ENCODE peak calls at places on chromosomes 12 and 14, in six cellular contexts. B is IMR-90, X is A673, Q is PC-3, I is heart left ventricle, N is neuronal stem cell. Y is an unnamed sample.

GRCh38 chr12:63862187-63863107 is 17.9 kb downstream of the SRGAP1 start:
- DNase-seq in X (peak; percentile 66), N (no peak), B (no peak), I (no peak), Q (peak; percentile 96), Y (no peak)

GRCh38 chr12:15928870-15929571 is 17.9 kb downstream of the DERA start:
- DNase-seq in X (peak; percentile 62), N (no peak), B (no peak), I (peak; percentile 55), Q (no peak), Y (no peak)

GRCh38 chr14:70833884-70834283 is 24.6 kb upstream of the MAP3K9 start:
- DNase-seq in N (no peak), I (no peak), Q (no peak), B (no peak), X (no peak), Y (no peak)

GRCh38 chr12:99383258-99383657 is 264.3 kb upstream of the GARIN6 start:
- DNase-seq in B (no peak), X (no peak), I (no peak), N (no peak), Q (no peak), Y (no peak)

GRCh38 chr14:67650694-67651093 is 23.7 kb downstream of the VTI1B start:
- DNase-seq in X (no peak), B (peak; percentile 65), I (no peak), Q (no peak), N (no peak), Y (no peak)

GRCh38 chr12:125185740-125186470 is 120.7 kb downstream of the AACS start:
- DNase-seq in B (peak; percentile 44), N (peak; percentile 88), X (peak; percentile 92), Q (peak; percentile 80), I (peak; percentile 87), Y (no peak)

GRCh38 chr12:124509676-124510300 is 57.6 kb downstream of the NCOR2 start:
- DNase-seq in N (no peak), Q (no peak), I (peak; percentile 74), X (no peak), B (peak; percentile 70), Y (no peak)

GRCh38 chr14:71467419-71467818 is 464.8 kb upstream of the RGS6 start:
- DNase-seq in B (no peak), I (no peak), Q (no peak), X (peak; percentile 35), N (no peak), Y (no peak)

GRCh38 chr12:14938301-14938700 is at the start of gene ERP27:
- DNase-seq in Q (no peak), I (no peak), X (no peak), N (no peak), B (no peak), Y (no peak)

GRCh38 chr12:32024884-32025599 is 65.8 kb downstream of the RESF1 start:
- DNase-seq in I (no peak), B (no peak), N (no peak), X (no peak), Q (no peak), Y (no peak)

GRCh38 chr12:108772247-108772646 is 40.9 kb upstream of the CORO1C start:
- DNase-seq in N (no peak), Q (no peak), I (no peak), X (no peak), B (no peak), Y (no peak)

GRCh38 chr14:100307215-100308111 is 1.2 kb upstream of the SLC25A29 start:
- DNase-seq in X (no peak), Q (no peak), I (no peak), N (no peak), B (peak; percentile 17), Y (no peak)

GRCh38 chr12:1662761-1663439 is 28.0 kb upstream of the ADIPOR2 start:
- DNase-seq in N (peak; percentile 67), X (no peak), Q (no peak), B (no peak), I (peak; percentile 65), Y (peak; percentile 92)

GRCh38 chr14:41154143-41154807 is 452.4 kb upstream of the LRFN5 start:
- DNase-seq in X (no peak), N (no peak), B (no peak), I (peak; percentile 44), Q (no peak), Y (no peak)

GRCh38 chr14:64641760-64642159 is 62.5 kb upstream of the PLEKHG3 start:
- DNase-seq in N (no peak), Q (no peak), B (no peak), X (no peak), I (no peak), Y (no peak)

GRCh38 chr12:2876431-2877046 is 435 bp downstream of the FOXM1 start:
- DNase-seq in N (no peak), I (no peak), Q (peak; percentile 20), X (peak; percentile 34), B (no peak), Y (no peak)

GRCh38 chr12:104219361-104219892 is 3.8 kb downstream of the TXNRD1 start:
- DNase-seq in B (peak; percentile 98), X (peak; percentile 82), N (no peak), I (no peak), Q (peak; percentile 97), Y (no peak)

GRCh38 chr12:122087431-122088180 is 9.1 kb downstream of the MLXIP start:
- DNase-seq in N (no peak), B (no peak), X (no peak), I (no peak), Q (no peak), Y (no peak)

GRCh38 chr12:32698285-32698684 is 19.2 kb downstream of the DNM1L start:
- DNase-seq in Q (no peak), X (peak; percentile 24), B (no peak), N (no peak), I (no peak), Y (no peak)

GRCh38 chr14:69612014-69612758 is 790 bp downstream of the SUSD6 start:
- DNase-seq in N (peak; percentile 30), Q (peak; percentile 37), X (peak; percentile 55), I (peak; percentile 73), B (peak; percentile 23), Y (no peak)

GRCh38 chr14:69612759-69613145 is 1.4 kb downstream of the SUSD6 start:
- DNase-seq in Q (peak; percentile 49), X (peak; percentile 19), I (no peak), N (no peak), B (no peak), Y (no peak)

GRCh38 chr14:69610859-69611263 is 535 bp upstream of the SUSD6 start:
- DNase-seq in X (no peak), B (no peak), Q (peak; percentile 23), I (no peak), N (no peak), Y (no peak)

GRCh38 chr14:69611264-69612013 is at the start of gene SUSD6:
- DNase-seq in I (peak; percentile 95), B (peak; percentile 85), N (peak; percentile 81), Q (peak; percentile 91), X (peak; percentile 94), Y (no peak)

DNA sequence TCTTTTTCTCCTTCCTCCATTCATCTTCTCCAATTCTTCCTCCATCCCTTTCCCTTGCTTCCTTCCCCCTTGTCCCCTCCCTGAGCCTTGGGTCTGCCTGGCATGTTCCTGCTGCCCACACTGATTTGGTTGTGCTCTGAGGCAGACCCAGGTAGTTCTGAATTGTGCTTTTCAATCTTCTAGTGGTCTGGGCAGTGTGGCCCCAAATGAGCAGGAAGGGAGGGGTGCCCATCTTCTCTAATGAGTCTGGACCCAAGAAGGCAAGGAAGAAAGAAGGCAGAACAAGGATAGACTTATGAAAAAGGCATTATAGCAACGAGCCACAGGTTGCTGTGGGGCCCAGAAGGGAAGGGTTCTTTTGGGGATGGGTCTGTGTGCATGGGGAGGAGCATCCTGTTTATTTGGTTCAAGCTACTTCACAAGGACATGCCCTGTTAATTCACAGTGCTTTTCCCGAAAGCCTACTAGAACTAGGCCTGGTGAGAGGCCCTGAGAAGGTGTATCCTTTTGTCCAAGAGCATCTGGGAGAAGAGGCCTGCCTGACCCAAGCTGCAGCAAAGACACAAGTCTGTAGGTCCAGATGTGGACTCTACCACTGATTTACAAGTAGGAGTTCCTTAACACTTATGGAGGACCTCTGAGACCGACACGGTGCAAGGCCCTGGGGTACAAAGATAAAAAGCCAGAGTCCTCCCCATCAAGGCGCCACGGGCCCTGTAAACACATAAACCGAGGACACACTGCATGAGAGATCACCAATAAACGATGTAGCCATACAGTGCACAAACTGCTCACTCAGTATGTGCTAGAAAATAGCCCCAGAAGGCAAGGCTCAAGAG is 1.2 kb upstream of the SUSD6 start:
- DNase-seq in I (no peak), B (no peak), N (no peak), X (no peak), Q (no peak), Y (no peak)
- H3K4me1 ChIP-seq in I (no peaks in the 10 kb centered on the region), B (peaks cover 20% of the 10 kb centered on the region), N (peaks cover 40% of the 10 kb centered on the region), X (peaks cover 12% of the 10 kb centered on the region), Q (peaks cover 21% of the 10 kb centered on the region), Y (peaks cover 2% of the 10 kb centered on the region)

GRCh38 chr14:35158951-35159653 is 36.8 kb downstream of the PRORP start:
- DNase-seq in X (peak; percentile 45), Q (no peak), N (peak; percentile 33), I (no peak), B (peak; percentile 31), Y (no peak)
- H3K27ac ChIP-seq in X (peak overlapping the region; percentile 57), Q (peak overlapping the region; percentile 95), N (peak overlapping the region; percentile 44), I (peak overlapping the region; percentile 46), B (no peak overlapping the region), Y (no peak overlapping the region)

GRCh38 chr14:62077676-62078261 is 315.5 kb downstream of the SNAPC1 start:
- DNase-seq in B (no peak), X (no peak), N (no peak), I (no peak), Q (no peak), Y (no peak)
- H3K4me1 ChIP-seq in B (no peaks in the 10 kb centered on the region), X (peaks cover 17% of the 10 kb centered on the region), N (no peaks in the 10 kb centered on the region), I (no peaks in the 10 kb centered on the region), Q (no peaks in the 10 kb centered on the region), Y (no peaks in the 10 kb centered on the region)

GRCh38 chr12:54384591-54385041 is at the start of gene ZNF385A:
- DNase-seq in X (no peak), I (peak; percentile 76), N (no peak), Q (no peak), B (no peak), Y (no peak)
- H3K27ac ChIP-seq in X (peak within 1 kb of the TSS; percentile 8), I (peak within 1 kb of the TSS; percentile 91), N (peak within 1 kb of the TSS; percentile 16), Q (no peak within 1 kb of the TSS), B (no peak within 1 kb of the TSS), Y (no peak within 1 kb of the TSS)

GRCh38 chr12:46266869-46267617 is 1.8 kb downstream of the SLC38A1 start:
- DNase-seq in X (peak; percentile 66), I (peak; percentile 71), N (peak; percentile 52), Q (peak; percentile 48), B (peak; percentile 64), Y (no peak)

GRCh38 chr12:46265102-46265501 is 3.7 kb downstream of the SLC38A1 start:
- DNase-seq in B (no peak), Q (no peak), X (no peak), I (no peak), N (no peak), Y (no peak)

GRCh38 chr12:46264057-46264456 is 4.8 kb downstream of the SLC38A1 start:
- DNase-seq in X (no peak), B (peak; percentile 73), Q (no peak), N (no peak), I (no peak), Y (no peak)

GRCh38 chr12:46266382-46266791 is 2.5 kb downstream of the SLC38A1 start:
- DNase-seq in B (peak; percentile 61), Q (peak; percentile 77), N (no peak), X (peak; percentile 47), I (no peak), Y (no peak)

DNA sequence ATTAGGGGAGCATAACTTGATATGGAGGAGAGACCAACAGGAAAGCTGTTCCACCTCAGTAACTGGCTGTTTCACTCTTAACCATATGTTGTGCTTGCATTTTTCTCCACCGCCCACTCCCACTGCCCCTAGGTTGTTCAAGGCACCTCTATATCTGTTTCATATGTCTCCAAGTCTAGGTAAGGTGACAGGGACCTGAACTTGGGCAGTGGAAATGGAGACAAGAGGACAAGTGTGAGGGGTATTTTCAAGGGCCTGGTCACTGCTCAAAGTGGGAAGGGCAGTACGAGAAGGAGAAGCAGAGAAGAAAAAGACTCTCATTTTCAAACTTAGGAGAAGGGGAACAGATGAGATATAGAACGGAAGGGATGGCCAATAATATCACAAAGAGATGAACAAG is 3.1 kb downstream of the SLC38A1 start:
- DNase-seq in N (no peak), Q (no peak), I (no peak), X (no peak), B (no peak), Y (no peak)
- H3K4me1 ChIP-seq in N (peaks cover 3% of the 10 kb centered on the region), Q (peaks cover 71% of the 10 kb centered on the region), I (no peaks in the 10 kb centered on the region), X (peaks cover 24% of the 10 kb centered on the region), B (peaks cover 27% of the 10 kb centered on the region), Y (peaks cover under 1% of the 10 kb centered on the region)

Y was measured in iPS DF 6.9.